ENCODE peak calls at places on chromosomes 12 and 14, in five cellular contexts. N is pancreas, A is PC-3, B is left lung, Q is colonic mucosa. R is an unnamed sample.

GRCh38 chr12:46208370-46208769 is 60.5 kb downstream of the SLC38A1 start:
- DNase-seq in N (no peak), A (peak; percentile 42), B (no peak), Q (no peak), R (no peak)

GRCh38 chr12:53218551-53219114 is 11.6 kb upstream of the ITGB7 start:
- DNase-seq in N (no peak), A (no peak), B (no peak), Q (peak; percentile 51), R (no peak)

GRCh38 chr12:52585951-52586350 is 12.3 kb upstream of the KRT74 start:
- DNase-seq in N (no peak), A (no peak), B (no peak), Q (no peak), R (no peak)

GRCh38 chr12:71469235-71469873 is 29.8 kb downstream of the LGR5 start:
- DNase-seq in N (no peak), A (peak; percentile 31), B (peak; percentile 62), Q (no peak), R (no peak)

GRCh38 chr12:71865166-71865713 is 25.7 kb downstream of the TBC1D15 start:
- DNase-seq in N (no peak), A (peak; percentile 27), B (no peak), Q (no peak), R (peak; percentile 56)

GRCh38 chr14:73236157-73236556 is 1.1 kb upstream of the PAPLN start:
- DNase-seq in N (no peak), A (no peak), B (no peak), Q (no peak), R (no peak)

GRCh38 chr12:1720494-1720893 is 29.6 kb downstream of the ADIPOR2 start:
- DNase-seq in N (no peak), A (no peak), B (no peak), Q (no peak), R (no peak)

GRCh38 chr12:85468356-85469157 is 188.5 kb downstream of the ALX1 start:
- DNase-seq in N (peak; percentile 34), A (peak; percentile 93), B (peak; percentile 62), Q (peak; percentile 59), R (no peak)

GRCh38 chr14:101216725-101217463 is 313.4 kb upstream of the RTL1 start:
- DNase-seq in N (peak; percentile 4), A (no peak), B (no peak), Q (no peak), R (no peak)

GRCh38 chr12:109121346-109121880 is 5.0 kb downstream of the ACACB start:
- DNase-seq in N (no peak), A (no peak), B (no peak), Q (no peak), R (no peak)

GRCh38 chr12:57004651-57005050 is 1.7 kb downstream of the ZBTB39 start:
- DNase-seq in N (no peak), A (no peak), B (no peak), Q (no peak), R (no peak)

GRCh38 chr12:90058721-90059120 is 350.1 kb upstream of the ATP2B1 start:
- DNase-seq in N (no peak), A (peak; percentile 78), B (no peak), Q (no peak), R (peak; percentile 34)

GRCh38 chr12:95996034-95996658 is at the start of gene HAL:
- DNase-seq in N (no peak), A (no peak), B (no peak), Q (peak; percentile 26), R (no peak)

GRCh38 chr12:4107436-4107878 is 166.1 kb upstream of the CCND2 start:
- DNase-seq in N (no peak), A (peak; percentile 37), B (no peak), Q (peak; percentile 70), R (no peak)

GRCh38 chr12:50765325-50765911 is 1.5 kb downstream of the ATF1 start:
- DNase-seq in N (no peak), A (peak; percentile 58), B (no peak), Q (peak; percentile 58), R (no peak)

GRCh38 chr14:61620130-61620946 is 75.0 kb upstream of the HIF1A start:
- DNase-seq in N (no peak), A (peak; percentile 56), B (no peak), Q (no peak), R (no peak)

GRCh38 chr12:72677187-72677586 is 405.0 kb downstream of the TRHDE start:
- DNase-seq in N (no peak), A (no peak), B (no peak), Q (no peak), R (no peak)

GRCh38 chr14:100612879-100613455 is 25.8 kb upstream of the BEGAIN start:
- DNase-seq in N (no peak), A (no peak), B (no peak), Q (no peak), R (no peak)

GRCh38 chr12:124433147-124433874 is 134.1 kb downstream of the NCOR2 start:
- DNase-seq in N (no peak), A (no peak), B (peak; percentile 83), Q (no peak), R (no peak)

GRCh38 chr14:77219591-77219990 is 38.0 kb downstream of the TMEM63C start:
- DNase-seq in N (peak; percentile 86), A (no peak), B (no peak), Q (no peak), R (no peak)

GRCh38 chr14:72675126-72675525 is 218.8 kb downstream of the DPF3 start:
- DNase-seq in N (no peak), A (no peak), B (no peak), Q (no peak), R (no peak)

GRCh38 chr12:84313326-84313675 is 599.3 kb downstream of the SLC6A15 start:
- DNase-seq in N (no peak), A (no peak), B (no peak), Q (no peak), R (no peak)

GRCh38 chr12:111753144-111753881 is 13.4 kb upstream of the ALDH2 start:
- DNase-seq in N (peak; percentile 71), A (peak; percentile 48), B (peak; percentile 90), Q (peak; percentile 65), R (no peak)

GRCh38 chr14:91167380-91167770 is 53.5 kb downstream of the DGLUCY start:
- DNase-seq in N (no peak), A (no peak), B (no peak), Q (no peak), R (no peak)

GRCh38 chr14:101104485-101104884 is 201.0 kb upstream of the RTL1 start:
- DNase-seq in N (no peak), A (no peak), B (peak; percentile 41), Q (no peak), R (no peak)

GRCh38 chr12:22160396-22161003 is 114.5 kb downstream of the CMAS start:
- DNase-seq in N (no peak), A (no peak), B (no peak), Q (no peak), R (no peak)

GRCh38 chr14:49768301-49769121 is 558 bp downstream of the KLHDC2 start:
- DNase-seq in N (peak; percentile 68), A (peak; percentile 54), B (peak; percentile 89), Q (peak; percentile 87), R (no peak)
- H3K4me3 ChIP-seq in N (peak overlapping the region; percentile 68), A (peak overlapping the region; percentile 94), B (peak overlapping the region; percentile 92), Q (peak overlapping the region; percentile 88), R (peak overlapping the region; percentile 63)

DNA sequence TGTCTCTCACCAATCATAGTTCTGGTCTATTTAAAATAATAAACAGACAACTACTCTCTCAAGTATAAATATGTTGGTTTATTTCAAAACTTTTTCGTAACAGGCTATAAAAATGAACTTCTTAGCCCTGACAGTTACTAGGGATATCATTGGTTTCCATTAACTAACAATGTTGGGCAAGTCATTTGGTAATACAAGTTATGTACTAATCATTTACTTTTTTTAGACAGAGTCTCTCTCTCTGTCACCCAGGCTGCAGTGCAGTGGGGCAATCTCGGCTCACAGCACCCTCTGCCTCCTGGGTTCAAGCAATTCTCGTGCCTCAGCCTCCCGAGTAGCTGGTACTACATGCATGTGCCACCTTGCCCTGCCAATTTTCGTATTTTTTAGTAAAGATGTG is 14.6 kb upstream of the KANSL2 start:
- DNase-seq in N (no peak), A (no peak), B (no peak), Q (no peak), R (no peak)
- H3K27me3 ChIP-seq in N (no peaks in the 10 kb centered on the region), A (no peaks in the 10 kb centered on the region), B (no peaks in the 10 kb centered on the region), Q (no peaks in the 10 kb centered on the region), R (no peaks in the 10 kb centered on the region)

DNA sequence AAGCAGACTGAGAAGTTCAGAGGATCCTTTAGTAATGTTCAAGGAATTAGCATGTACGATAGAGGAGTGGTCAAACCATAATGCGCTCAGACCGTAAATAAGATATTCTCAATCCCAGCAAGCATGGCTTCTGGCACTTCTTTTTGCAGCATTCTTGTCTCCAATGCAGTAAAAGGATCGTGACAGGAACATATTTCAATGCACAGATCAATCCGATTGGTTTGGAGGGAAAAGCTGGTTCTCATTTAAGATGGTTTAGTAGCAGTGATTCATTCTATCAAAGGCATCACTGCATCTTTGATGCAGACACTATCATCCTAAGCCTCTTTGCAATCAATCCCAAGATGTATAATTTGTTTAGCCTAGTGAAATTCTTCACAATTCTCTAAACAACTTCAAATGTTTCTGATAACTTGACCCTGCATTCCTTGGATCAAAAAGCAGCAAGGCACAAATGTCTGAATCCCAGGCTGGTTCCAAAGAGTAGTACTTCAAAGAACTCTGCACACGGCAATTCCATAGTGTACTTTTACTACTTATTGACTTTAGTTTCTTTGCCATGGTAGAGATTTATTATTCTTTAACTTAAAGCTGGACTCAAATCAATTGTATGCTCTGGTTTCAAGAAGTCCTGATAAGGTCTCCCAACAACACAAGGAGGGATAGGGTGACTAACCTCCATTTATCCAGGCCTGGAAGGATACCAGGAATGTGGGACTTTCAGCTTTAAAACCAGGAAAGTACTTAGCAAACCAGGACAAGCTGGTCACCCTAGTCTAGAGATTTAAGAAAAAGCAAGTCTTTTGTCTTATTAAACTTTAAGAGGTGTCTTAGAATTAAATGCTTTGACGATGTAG is 96.8 kb upstream of the MDM1 start:
- DNase-seq in N (no peak), A (peak; percentile 39), B (no peak), Q (peak; percentile 62), R (peak; percentile 52)
- TF ChIP-seq CTCF in N (no peak), A (no peak), B (no peak), Q (no peak), R (no peak)

GRCh38 chr14:36973806-36974442 is 198.5 kb downstream of the SLC25A21 start:
- DNase-seq in N (no peak), A (peak; percentile 85), B (no peak), Q (no peak), R (no peak)

GRCh38 chr14:36975834-36976233 is 196.6 kb downstream of the SLC25A21 start:
- DNase-seq in N (no peak), A (peak; percentile 56), B (no peak), Q (no peak), R (no peak)

GRCh38 chr14:36974985-36975384 is 197.4 kb downstream of the SLC25A21 start:
- DNase-seq in N (no peak), A (peak; percentile 24), B (no peak), Q (no peak), R (no peak)

GRCh38 chr14:36967892-36968555 is 204.4 kb downstream of the SLC25A21 start:
- DNase-seq in N (no peak), A (peak; percentile 45), B (no peak), Q (no peak), R (peak; percentile 57)

DNA sequence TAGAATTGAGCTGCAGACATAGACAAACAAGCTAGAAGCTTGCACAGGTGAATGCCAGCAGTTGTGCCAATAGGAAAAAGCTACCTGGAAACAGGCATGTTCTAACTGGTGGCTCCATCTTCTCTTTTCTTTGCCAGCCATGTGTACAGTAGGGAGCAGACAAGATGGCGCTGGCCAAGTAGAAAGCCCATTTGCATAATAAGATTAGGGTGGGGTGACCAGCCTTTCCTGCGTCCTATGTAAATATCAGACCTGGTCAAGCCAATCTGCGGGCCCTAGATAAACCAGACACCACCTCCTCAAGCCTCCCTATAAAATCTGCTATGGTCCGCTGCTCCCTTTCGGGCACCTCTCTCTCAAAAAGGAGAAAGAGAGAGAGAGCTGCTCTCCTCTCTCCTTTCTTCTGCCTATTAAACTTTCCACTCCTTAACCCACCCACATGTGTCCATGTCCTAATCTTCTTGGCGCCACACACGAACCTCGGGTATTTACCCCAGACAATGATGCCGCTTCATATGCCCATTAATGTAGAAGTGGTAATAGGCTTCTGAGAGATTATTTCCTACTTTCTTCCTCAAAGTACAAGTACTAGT is 201.0 kb downstream of the SLC25A21 start:
- DNase-seq in N (no peak), A (no peak), B (no peak), Q (no peak), R (no peak)
- H3K4me3 ChIP-seq in N (no peak overlapping the region), A (no peak overlapping the region), B (no peak overlapping the region), Q (no peak overlapping the region), R (no peak overlapping the region)